ENCODE peak calls at places on chromosomes 11 and 22, in eight cellular contexts. E is RWPE1, R is GM06990, H is WTC11, P is left ventricle myocardium inferior, J is astrocyte of the spinal cord, B is Peyer's patch, V is PC-3. S is an unnamed sample.

GRCh38 chr22:16960884-16961249 is 47.2 kb downstream of the GAB4 start:
- DNase-seq in R (no peak), V (no peak), B (no peak), H (no peak), J (no peak), E (no peak), P (no peak), S (no peak)

GRCh38 chr11:67372993-67373915 is at the start of gene CLCF1:
- DNase-seq in J (peak), V (peak), E (peak), R (peak), B (peak), H (peak), P (peak), S (peak)

GRCh38 chr11:128508785-128509518 is 78.4 kb downstream of the ETS1 start:
- DNase-seq in H (no peak), R (no peak), E (no peak), B (no peak), P (no peak), J (peak), V (peak), S (no peak)

GRCh38 chr22:31958625-31959239 is 14.4 kb downstream of the YWHAH start:
- DNase-seq in H (no peak), B (no peak), V (no peak), J (no peak), E (no peak), R (no peak), P (no peak), S (no peak)

GRCh38 chr22:39652990-39653786 is 82.6 kb downstream of the CACNA1I start:
- DNase-seq in E (no peak), B (no peak), J (no peak), V (no peak), H (no peak), P (no peak), R (no peak), S (no peak)

GRCh38 chr11:47270331-47271271 is 668 bp downstream of the MADD start:
- DNase-seq in E (peak), J (peak), R (peak), B (peak), H (no peak), V (peak), P (no peak), S (no peak)

GRCh38 chr22:24938741-24939341 is 7.7 kb downstream of the LHFPL7 start:
- DNase-seq in R (no peak), J (peak), V (peak), E (peak), P (no peak), B (peak), H (peak), S (peak)

GRCh38 chr11:101129203-101129943 is at the start of gene PGR:
- DNase-seq in J (no peak), H (peak), E (peak), V (no peak), P (peak), B (no peak), R (no peak), S (no peak)

GRCh38 chr11:35185696-35186095 is 46.7 kb downstream of the CD44 start:
- DNase-seq in R (no peak), H (no peak), P (no peak), B (no peak), J (no peak), E (no peak), V (no peak), S (no peak)

GRCh38 chr11:34614334-34615113 is 6.4 kb upstream of the EHF start:
- DNase-seq in H (no peak), J (no peak), P (no peak), B (no peak), R (peak), V (no peak), E (no peak), S (no peak)

GRCh38 chr11:94424011-94424410 is 22.8 kb upstream of the GPR83 start:
- DNase-seq in R (no peak), B (no peak), H (no peak), P (no peak), E (no peak), V (no peak), J (no peak), S (no peak)

DNA sequence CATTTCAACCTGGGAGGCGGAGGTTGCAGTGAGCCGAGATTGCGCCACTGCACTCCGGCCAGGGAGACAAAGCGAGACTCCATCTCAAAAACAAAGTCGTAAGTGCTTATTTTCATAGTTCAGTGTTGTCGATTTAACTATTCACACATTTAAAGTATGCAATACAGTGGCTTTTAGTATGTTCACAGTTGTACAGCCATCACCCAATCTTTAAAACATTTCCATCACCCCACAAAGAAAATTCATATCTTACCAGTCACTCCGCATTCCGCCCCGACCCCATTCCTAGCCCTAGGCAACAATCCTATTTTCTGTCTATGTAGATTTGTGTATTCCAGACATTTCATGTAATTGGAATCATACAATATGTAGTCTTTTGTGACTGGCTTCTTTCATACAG is 11.9 kb downstream of the IPO7 start:
- DNase-seq in E (no peak), J (no peak), R (no peak), P (no peak), B (no peak), H (no peak), V (no peak), S (no peak)
- TF ChIP-seq CTCF in E (no peak), J (no peak), R (no peak), P (no peak), B (no peak), H (no peak), V (no peak), S (no peak)

GRCh38 chr11:120819437-120819836 is 204.5 kb upstream of the TBCEL start:
- DNase-seq in E (no peak), H (no peak), P (no peak), B (no peak), J (no peak), R (no peak), V (no peak), S (no peak)

GRCh38 chr11:120818097-120818496 is 205.8 kb upstream of the TBCEL start:
- DNase-seq in E (no peak), V (no peak), H (no peak), B (no peak), P (no peak), R (no peak), J (no peak), S (no peak)

GRCh38 chr11:120817131-120817530 is 206.8 kb upstream of the TBCEL start:
- DNase-seq in V (no peak), R (no peak), E (no peak), B (no peak), P (peak), H (no peak), J (no peak), S (no peak)

GRCh38 chr11:120820040-120820439 is 203.9 kb upstream of the TBCEL start:
- DNase-seq in B (no peak), E (no peak), R (no peak), P (no peak), H (no peak), J (no peak), V (no peak), S (no peak)

GRCh38 chr11:120819003-120819402 is 204.9 kb upstream of the TBCEL start:
- DNase-seq in H (no peak), J (no peak), B (no peak), V (peak), P (no peak), E (no peak), R (no peak), S (no peak)
- TF ChIP-seq CTCF in H (no peak), J (no peak), B (no peak), V (no peak), P (no peak), E (no peak), R (no peak), S (no peak)

GRCh38 chr11:63745304-63746170 is 23.0 kb downstream of the ZFTA start:
- DNase-seq in E (no peak), B (no peak), P (no peak), H (no peak), J (no peak), V (peak), R (no peak), S (no peak)
- TF ChIP-seq CTCF in E (no peak), B (no peak), P (peak), H (no peak), J (no peak), V (peak), R (peak), S (no peak)

GRCh38 chr11:65013692-65014145 is 241 bp upstream of the ARL2 start:
- DNase-seq in J (peak), P (peak), V (peak), R (peak), E (peak), B (peak), H (peak), S (peak)

GRCh38 chr11:65014146-65014960 is at the start of gene ARL2:
- DNase-seq in V (no peak), E (peak), H (peak), P (no peak), J (no peak), R (no peak), B (no peak), S (peak)

GRCh38 chr11:65016705-65017104 is 2.7 kb downstream of the ARL2 start:
- DNase-seq in V (no peak), P (no peak), J (no peak), E (no peak), H (peak), R (no peak), B (no peak), S (no peak)

GRCh38 chr11:65008873-65009272 is 5.1 kb upstream of the ARL2 start:
- DNase-seq in R (no peak), B (no peak), H (no peak), J (no peak), P (no peak), V (no peak), E (no peak), S (no peak)

GRCh38 chr11:65013130-65013691 is 749 bp upstream of the ARL2 start:
- DNase-seq in P (no peak), E (peak), R (no peak), B (peak), J (peak), H (peak), V (peak), S (peak)
- TF ChIP-seq CTCF in P (peak), E (no peak), R (peak), B (peak), J (peak), H (peak), V (peak), S (peak)

GRCh38 chr11:119681537-119681936 is 47.5 kb downstream of the NECTIN1 start:
- DNase-seq in R (no peak), V (no peak), B (no peak), H (no peak), J (no peak), E (no peak), P (no peak), S (no peak)
- TF ChIP-seq CTCF in R (peak), V (peak), B (no peak), H (no peak), J (peak), E (no peak), P (peak), S (no peak)

S was measured in GM13976.